ENCODE peak calls at places on chromosomes 5 and 9, in four cellular contexts. Z, I, U and X are unnamed samples.

GRCh38 chr9:124032247-124032646 is 20.7 kb downstream of the LHX2 start:
- DNase-seq in Z (no peak), I (no peak), U (no peak), X (no peak)

GRCh38 chr5:126023894-126024575 is 399.2 kb upstream of the GRAMD2B start:
- DNase-seq in Z (no peak), I (no peak), U (no peak), X (no peak)

GRCh38 chr5:6660704-6661103 is 27.5 kb downstream of the SRD5A1 start:
- DNase-seq in Z (no peak), I (no peak), U (no peak), X (no peak)

GRCh38 chr5:78495800-78496199 is 135.4 kb downstream of the SCAMP1 start:
- DNase-seq in Z (no peak), I (no peak), U (no peak), X (peak; percentile 27)

GRCh38 chr5:107425541-107426031 is 245.2 kb downstream of the EFNA5 start:
- DNase-seq in Z (peak; percentile 78), I (no peak), U (no peak), X (peak; percentile 93)

GRCh38 chr9:105299190-105299854 is 54.9 kb downstream of the SLC44A1 start:
- DNase-seq in Z (peak; percentile 84), I (peak; percentile 26), U (peak; percentile 51), X (peak; percentile 98)

GRCh38 chr5:58778888-58779287 is 196.0 kb downstream of the RAB3C start:
- DNase-seq in Z (no peak), I (no peak), U (no peak), X (no peak)

GRCh38 chr9:125375820-125376219 is 114.2 kb downstream of the GAPVD1 start:
- DNase-seq in Z (no peak), I (no peak), U (no peak), X (no peak)

GRCh38 chr9:126108240-126108639 is 218.4 kb upstream of the MVB12B start:
- DNase-seq in Z (no peak), I (no peak), U (no peak), X (no peak)

GRCh38 chr5:105133087-105133486 is 1570.5 kb upstream of the NUDT12 start:
- DNase-seq in Z (no peak), I (no peak), U (no peak), X (no peak)

GRCh38 chr5:6359534-6359933 is 18.8 kb downstream of the MED10 start:
- DNase-seq in Z (no peak), I (no peak), U (no peak), X (no peak)

GRCh38 chr5:36897616-36898015 is 21.0 kb downstream of the NIPBL start:
- DNase-seq in Z (no peak), I (no peak), U (no peak), X (peak; percentile 52)

GRCh38 chr9:89892053-89892419 is 287.2 kb downstream of the GADD45G start:
- DNase-seq in Z (no peak), I (no peak), U (no peak), X (no peak)

GRCh38 chr5:53323943-53324642 is 156.3 kb upstream of the FST start:
- DNase-seq in Z (no peak), I (peak; percentile 7), U (no peak), X (no peak)

GRCh38 chr9:131545786-131546335 is 538 bp downstream of the PRRT1B start:
- DNase-seq in Z (no peak), I (no peak), U (no peak), X (no peak)
- TF ChIP-seq JUN in Z (no peak), I (no peak), U (no peak), X (no peak)

GRCh38 chr5:264346-264745 is 7.1 kb upstream of the PDCD6 start:
- DNase-seq in Z (no peak), I (no peak), U (no peak), X (no peak)

GRCh38 chr5:267716-268115 is 3.7 kb upstream of the PDCD6 start:
- DNase-seq in Z (no peak), I (no peak), U (no peak), X (no peak)

DNA sequence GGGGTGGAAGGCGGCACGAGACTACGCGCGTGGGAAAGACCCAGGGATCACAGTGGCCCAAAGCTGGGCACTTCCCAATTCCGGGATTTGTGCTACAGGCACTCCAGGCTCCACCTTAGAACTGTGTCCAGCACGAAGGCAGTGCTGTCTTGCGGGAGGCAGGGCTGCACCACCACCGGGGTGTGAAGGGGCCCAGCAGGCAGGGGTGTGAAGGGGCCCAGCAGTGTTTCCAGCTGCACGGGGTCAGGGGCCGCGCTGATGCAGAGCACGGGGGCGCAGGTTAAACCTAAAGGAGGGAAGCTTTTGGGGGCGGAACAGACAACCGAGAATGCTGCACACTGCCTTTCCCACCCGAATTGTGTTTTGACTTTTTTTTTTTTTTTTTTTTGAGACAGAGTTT is 1.1 kb upstream of the PDCD6 start:
- DNase-seq in Z (no peak), I (no peak), U (no peak), X (no peak)
- TF ChIP-seq MYC in Z (no peak), I (no peak), U (no peak), X (no peak)

DNA sequence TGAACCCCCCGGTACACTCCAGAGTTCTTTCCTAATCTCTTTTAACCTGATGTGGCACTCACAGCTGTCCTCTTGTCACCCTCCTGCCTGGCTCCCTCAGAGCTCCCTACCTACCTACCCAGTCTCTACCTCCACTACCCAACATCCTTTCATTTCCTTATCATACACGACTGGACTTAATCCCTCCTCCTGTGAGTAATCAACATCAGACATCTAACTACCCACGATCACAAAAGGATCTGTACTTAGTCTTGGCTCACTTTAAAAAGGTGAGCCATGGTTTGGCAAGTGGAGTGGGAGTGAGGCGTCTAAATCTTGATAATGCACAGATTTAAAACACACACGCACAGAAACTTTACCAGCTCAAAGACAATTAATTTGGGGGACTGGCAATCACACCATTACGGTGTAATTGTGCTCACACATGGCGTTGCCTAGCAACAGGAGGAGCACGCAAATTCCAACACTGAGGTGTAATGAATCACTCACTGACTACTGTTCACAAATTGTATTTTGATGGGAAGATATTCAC is 235.9 kb downstream of the EPB41L4A start:
- DNase-seq in Z (peak; percentile 26), I (no peak), U (no peak), X (no peak)
- TF ChIP-seq JUN in Z (no peak), I (no peak), U (no peak), X (no peak)

GRCh38 chr5:111495159-111495558 is 17.2 kb downstream of the STARD4 start:
- DNase-seq in Z (no peak), I (no peak), U (no peak), X (peak; percentile 17)

GRCh38 chr5:111498346-111498745 is 14.0 kb downstream of the STARD4 start:
- DNase-seq in Z (no peak), I (no peak), U (no peak), X (no peak)

GRCh38 chr5:111493031-111493430 is 19.3 kb downstream of the STARD4 start:
- DNase-seq in Z (no peak), I (no peak), U (no peak), X (no peak)

GRCh38 chr5:111494350-111494999 is 17.9 kb downstream of the STARD4 start:
- DNase-seq in Z (no peak), I (no peak), U (no peak), X (peak; percentile 25)
- TF ChIP-seq MYC in Z (no peak), I (no peak), U (no peak), X (no peak)

GRCh38 chr9:136900988-136901515 is 14.7 kb downstream of the TRAF2 start:
- DNase-seq in Z (peak; percentile 58), I (no peak), U (no peak), X (no peak)

GRCh38 chr9:136902259-136902821 is 16.0 kb downstream of the TRAF2 start:
- DNase-seq in Z (peak; percentile 94), I (no peak), U (no peak), X (peak; percentile 66)

GRCh38 chr9:136900556-136900955 is 14.2 kb downstream of the TRAF2 start:
- DNase-seq in Z (no peak), I (no peak), U (no peak), X (no peak)

GRCh38 chr9:136901516-136902258 is 15.4 kb downstream of the TRAF2 start:
- DNase-seq in Z (peak; percentile 92), I (peak; percentile 88), U (no peak), X (peak; percentile 30)

GRCh38 chr9:136903041-136903554 is 16.8 kb downstream of the TRAF2 start:
- DNase-seq in Z (peak; percentile 92), I (no peak), U (no peak), X (no peak)
- TF ChIP-seq JUN in Z (peak; percentile 54), I (no peak), U (no peak), X (no peak)

DNA sequence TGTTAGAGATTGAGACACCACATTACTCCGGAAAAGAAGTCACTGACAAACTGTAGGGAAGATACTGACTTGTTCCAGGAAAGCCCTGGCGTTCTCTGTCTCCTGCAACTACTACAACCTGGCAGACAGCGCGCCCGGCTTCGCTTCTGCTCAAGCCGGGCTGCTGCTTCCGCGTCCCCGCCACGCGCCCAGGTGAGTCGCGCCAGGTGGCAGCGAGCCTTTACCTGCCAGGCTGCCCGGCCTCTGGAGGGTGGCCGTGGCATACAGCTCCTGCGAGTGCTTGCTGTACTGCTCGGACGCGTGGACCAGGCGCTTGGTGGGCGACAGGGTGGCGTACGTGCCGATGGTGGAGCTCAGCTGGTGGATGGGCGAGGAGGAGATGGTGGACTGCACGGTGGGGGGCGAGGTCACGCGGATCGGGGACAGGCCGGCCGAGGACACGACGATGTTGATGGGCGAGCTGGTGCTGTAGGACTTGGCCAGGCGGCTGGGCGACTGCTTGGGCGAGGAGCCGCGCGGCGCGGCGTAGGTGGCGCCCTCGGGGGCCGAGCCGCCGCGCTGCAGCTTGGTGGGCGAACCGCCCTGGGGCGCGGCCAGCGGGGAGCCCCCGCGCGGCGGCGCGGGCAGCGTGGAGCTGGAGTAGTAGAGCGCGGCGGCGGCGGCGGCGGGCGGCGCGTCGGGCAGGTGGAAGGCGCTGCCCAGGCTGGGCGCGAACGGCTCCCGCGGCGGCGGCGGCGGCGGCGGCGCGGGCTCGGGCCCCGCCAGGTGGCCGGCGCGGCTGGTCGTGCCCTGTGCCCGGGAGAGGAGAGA is 519.6 kb downstream of the CTNND2 start:
- DNase-seq in Z (no peak), I (no peak), U (no peak), X (no peak)
- TF ChIP-seq MYC in Z (no peak), I (no peak), U (no peak), X (no peak)